ENCODE peak calls at places on chromosome 21, in six cellular contexts. X is heart left ventricle, Y is heart right ventricle, Q is ovary, P is SJSA1, E is uterus. H is an unnamed sample.
A peak's percentile ranks its signal among the peaks of the same experiment; 100 is the strongest.

GRCh38 chr21:8997011-8997440 is 1524.4 kb upstream of the TPTE start:
- DNase-seq in Y (no peak), E (no peak), X (no peak), P (no peak), Q (no peak), H (no peak)

GRCh38 chr21:42811960-42812359 is 67.4 kb downstream of the WDR4 start:
- DNase-seq in Q (no peak), Y (no peak), E (no peak), X (no peak), P (no peak), H (no peak)

GRCh38 chr21:34344058-34344425 is 19.8 kb upstream of the KCNE2 start:
- DNase-seq in X (no peak), E (no peak), Q (no peak), P (peak; percentile 21), Y (no peak), H (no peak)

GRCh38 chr21:44471341-44471740 is 16.0 kb downstream of the LRRC3 start:
- DNase-seq in E (no peak), Y (no peak), Q (no peak), P (no peak), X (no peak), H (no peak)

GRCh38 chr21:37914211-37914900 is 1.9 kb downstream of the KCNJ6 start:
- DNase-seq in X (peak; percentile 25), Y (no peak), E (no peak), Q (no peak), P (no peak), H (no peak)

GRCh38 chr21:35323947-35324346 is 274.8 kb upstream of the RUNX1 start:
- DNase-seq in P (no peak), Q (peak; percentile 50), X (no peak), Y (peak; percentile 16), E (no peak), H (peak; percentile 36)

GRCh38 chr21:44438531-44439210 is 16.6 kb upstream of the LRRC3 start:
- DNase-seq in Y (peak; percentile 71), E (no peak), Q (no peak), X (peak; percentile 80), P (no peak), H (no peak)

GRCh38 chr21:43734131-43734634 is 15.3 kb downstream of the PDXK start:
- DNase-seq in Q (peak; percentile 17), Y (no peak), E (no peak), X (no peak), P (no peak), H (no peak)

DNA sequence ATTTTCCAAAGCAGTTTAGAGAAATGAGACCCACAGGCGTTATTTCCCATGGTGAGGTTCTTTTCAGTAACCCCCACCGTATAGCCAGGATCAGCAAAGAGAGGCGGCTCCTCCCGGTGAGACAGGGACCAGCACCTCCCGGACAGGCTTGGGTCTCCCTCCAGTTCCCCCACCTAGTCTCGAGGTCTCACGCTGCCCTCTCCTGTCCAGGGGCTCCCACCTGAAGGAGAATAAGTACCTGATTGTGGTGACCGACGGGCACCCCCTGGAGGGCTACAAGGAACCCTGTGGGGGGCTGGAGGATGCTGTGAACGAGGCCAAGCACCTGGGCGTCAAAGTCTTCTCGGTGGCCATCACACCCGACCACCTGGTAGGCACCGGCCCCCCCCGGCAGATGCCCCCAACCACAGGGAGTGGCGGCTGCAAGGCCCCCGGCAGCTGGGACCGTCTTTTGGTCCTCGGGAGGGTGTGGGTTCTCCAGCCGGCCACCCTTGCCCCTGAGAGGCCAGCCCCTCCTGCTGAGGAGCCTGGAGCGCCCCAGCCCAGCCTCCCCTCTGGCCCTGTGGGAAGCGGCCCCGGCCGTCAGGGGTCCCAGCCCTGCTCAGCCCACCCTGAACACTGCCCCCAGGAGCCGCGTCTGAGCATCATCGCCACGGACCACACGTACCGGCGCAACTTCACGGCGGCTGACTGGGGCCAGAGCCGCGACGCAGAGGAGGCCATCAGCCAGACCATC is 4.9 kb downstream of the COL6A1 start:
- DNase-seq in X (peak; percentile 16), P (no peak), Q (peak; percentile 20), Y (no peak), E (peak; percentile 16), H (peak; percentile 43)
- H3K27ac ChIP-seq in X (no peak overlapping the region), P (no peak overlapping the region), Q (peak overlapping the region; percentile 32), Y (no peak overlapping the region), E (peak overlapping the region; percentile 90), H (no peak overlapping the region)

GRCh38 chr21:28936721-28937120 is 56.0 kb downstream of the LTN1 start:
- DNase-seq in P (no peak), E (no peak), X (no peak), Q (no peak), Y (no peak), H (no peak)

GRCh38 chr21:28937737-28938136 is 54.9 kb downstream of the LTN1 start:
- DNase-seq in Q (no peak), Y (no peak), E (no peak), X (no peak), P (no peak), H (no peak)

GRCh38 chr21:28928578-28929124 is 64.0 kb downstream of the LTN1 start:
- DNase-seq in Y (no peak), X (no peak), Q (no peak), E (no peak), P (no peak), H (no peak)

GRCh38 chr21:28936036-28936435 is 56.6 kb downstream of the LTN1 start:
- DNase-seq in P (no peak), E (no peak), Q (no peak), Y (no peak), X (no peak), H (no peak)

GRCh38 chr21:28932717-28933116 is 60.0 kb downstream of the LTN1 start:
- DNase-seq in E (no peak), Q (no peak), Y (no peak), P (no peak), X (no peak), H (no peak)
- H3K36me3 ChIP-seq in E (no peaks in the 10 kb centered on the region), Q (no peaks in the 10 kb centered on the region), Y (no peaks in the 10 kb centered on the region), P (peaks cover 43% of the 10 kb centered on the region), X (peaks cover 77% of the 10 kb centered on the region), H (peaks cover 15% of the 10 kb centered on the region)

GRCh38 chr21:33197546-33197945 is 32.2 kb upstream of the IFNAR2 start:
- DNase-seq in Q (no peak), X (peak; percentile 57), P (peak; percentile 18), E (no peak), Y (peak; percentile 49), H (no peak)

GRCh38 chr21:33201945-33202344 is 27.8 kb upstream of the IFNAR2 start:
- DNase-seq in X (no peak), E (no peak), Y (no peak), Q (no peak), P (peak; percentile 31), H (no peak)

GRCh38 chr21:33196956-33197374 is 32.8 kb upstream of the IFNAR2 start:
- DNase-seq in Y (peak; percentile 73), X (peak; percentile 73), E (peak; percentile 66), P (peak; percentile 50), Q (peak; percentile 76), H (peak; percentile 58)

GRCh38 chr21:33199516-33200217 is 30.1 kb upstream of the IFNAR2 start:
- DNase-seq in Y (peak; percentile 90), X (peak; percentile 86), P (peak; percentile 79), E (peak; percentile 90), Q (peak; percentile 90), H (peak; percentile 61)

DNA sequence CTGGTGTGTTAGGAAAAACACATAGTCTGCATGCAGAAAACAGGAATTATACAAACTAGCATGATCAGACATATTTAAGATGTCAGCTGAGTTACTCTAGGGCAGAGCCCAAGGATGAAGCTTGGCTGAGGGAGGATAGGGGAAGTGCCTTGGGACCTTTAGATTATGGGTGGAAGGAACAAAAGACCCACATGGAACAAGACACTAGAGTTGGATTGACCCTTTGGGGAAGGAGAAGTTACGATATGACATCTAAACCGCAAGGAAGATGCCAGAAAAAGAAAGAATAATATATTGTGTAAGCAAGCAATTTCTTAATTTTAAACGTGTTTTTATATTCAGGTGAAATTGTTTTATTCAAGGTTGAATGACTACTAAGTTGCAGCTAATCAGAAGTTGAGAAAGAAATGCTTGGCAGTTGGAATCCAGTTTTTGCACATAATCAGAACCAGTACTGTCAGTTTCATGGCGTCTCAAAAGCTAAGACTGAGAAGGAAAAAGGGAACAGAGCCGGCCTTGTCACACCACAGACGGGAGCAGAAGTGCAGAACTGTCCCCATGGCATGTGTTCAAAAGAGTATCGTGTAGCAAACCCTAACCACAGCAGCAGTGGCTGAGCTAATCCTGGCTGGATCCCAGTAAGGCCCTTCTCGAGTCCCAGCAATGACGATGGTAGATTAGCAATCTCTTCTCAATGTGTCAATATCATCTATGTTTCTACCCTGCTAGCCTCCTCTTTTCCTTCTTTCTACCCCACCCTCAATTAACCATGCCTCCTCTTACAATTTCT is 31.2 kb upstream of the IFNAR2 start:
- DNase-seq in X (peak; percentile 70), Q (no peak), E (no peak), Y (peak; percentile 80), P (peak; percentile 10), H (peak; percentile 58)
- H3K27ac ChIP-seq in X (peak overlapping the region; percentile 76), Q (peak overlapping the region; percentile 19), E (no peak overlapping the region), Y (peak overlapping the region; percentile 59), P (no peak overlapping the region), H (peak overlapping the region; percentile 69)

GRCh38 chr21:29289317-29289716 is 9.4 kb upstream of the BACH1 start:
- DNase-seq in Y (no peak), X (no peak), Q (no peak), E (no peak), P (no peak), H (no peak)

GRCh38 chr21:29287383-29287782 is 11.3 kb upstream of the BACH1 start:
- DNase-seq in X (no peak), E (no peak), Y (no peak), P (no peak), Q (no peak), H (no peak)

GRCh38 chr21:29293495-29293894 is 5.2 kb upstream of the BACH1 start:
- DNase-seq in E (no peak), Q (no peak), Y (no peak), X (no peak), P (no peak), H (no peak)

GRCh38 chr21:29290245-29290644 is 8.5 kb upstream of the BACH1 start:
- DNase-seq in Y (no peak), Q (no peak), E (no peak), X (no peak), P (no peak), H (no peak)

DNA sequence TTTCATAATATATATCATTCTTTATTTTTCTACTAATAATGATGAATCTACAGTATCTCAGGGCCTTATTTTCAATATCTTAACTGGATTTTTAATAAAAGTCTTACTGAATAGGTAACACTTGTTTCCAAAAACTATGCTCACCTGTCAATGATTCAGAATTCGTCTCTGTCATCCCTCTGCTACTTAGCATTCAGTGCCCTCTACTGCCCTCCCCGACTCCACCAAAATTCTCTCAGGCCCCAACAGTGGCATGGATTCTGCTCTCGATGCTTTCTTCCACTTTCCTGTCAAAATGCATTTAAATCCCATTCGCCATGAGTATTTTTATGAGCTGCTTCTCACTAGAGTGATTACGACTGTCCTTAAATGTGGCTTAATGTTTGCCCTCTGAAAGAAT is 10.5 kb upstream of the BACH1 start:
- DNase-seq in X (no peak), Y (no peak), E (no peak), P (no peak), Q (no peak), H (no peak)
- H3K36me3 ChIP-seq in X (no peaks in the 10 kb centered on the region), Y (no peaks in the 10 kb centered on the region), E (no peaks in the 10 kb centered on the region), P (no peaks in the 10 kb centered on the region), Q (no peaks in the 10 kb centered on the region), H (no peaks in the 10 kb centered on the region)

H was measured in psoas muscle.